ENCODE peak calls at places on chromosomes 1 and 21, in seven cellular contexts. V is small intestine, Q is stomach, Z is suprapubic skin, Y is dorsolateral prefrontal cortex, L is epithelial cell of prostate, G is fibroblast of lung. H is an unnamed sample.

GRCh38 chr1:159091547-159092397 is 15.2 kb upstream of the AIM2 start:
- DNase-seq in V (no peak), Q (no peak), Z (no peak), Y (no peak), L (no peak), G (peak), H (no peak)

GRCh38 chr1:21896026-21896425 is 41.1 kb downstream of the HSPG2 start:
- DNase-seq in V (no peak), Q (no peak), Z (no peak), Y (no peak), L (no peak), G (no peak), H (no peak)

GRCh38 chr1:40664167-40664537 is 1.3 kb downstream of the RIMS3 start:
- DNase-seq in V (no peak), Q (no peak), Z (no peak), Y (no peak), L (no peak), G (no peak), H (no peak)

GRCh38 chr1:41659159-41659495 is 174.6 kb upstream of the EDN2 start:
- DNase-seq in V (no peak), Q (no peak), Z (no peak), Y (no peak), L (no peak), G (no peak), H (no peak)

GRCh38 chr1:15952317-15953258 is 23.3 kb downstream of the ZBTB17 start:
- DNase-seq in V (no peak), Q (no peak), Z (no peak), Y (no peak), L (peak), G (peak), H (no peak)

GRCh38 chr1:115670476-115671175 is 28.9 kb downstream of the VANGL1 start:
- DNase-seq in V (peak), Q (no peak), Z (no peak), Y (no peak), L (no peak), G (peak), H (no peak)

GRCh38 chr1:221087919-221088318 is 208.7 kb downstream of the HLX start:
- DNase-seq in V (no peak), Q (no peak), Z (no peak), Y (no peak), L (no peak), G (peak), H (no peak)

GRCh38 chr1:26122988-26123973 is 11.7 kb downstream of the PDIK1L start:
- DNase-seq in V (peak), Q (no peak), Z (no peak), Y (no peak), L (no peak), G (no peak), H (no peak)

GRCh38 chr1:243729956-243730355 is 120.1 kb downstream of the AKT3 start:
- DNase-seq in V (no peak), Q (no peak), Z (no peak), Y (no peak), L (no peak), G (no peak), H (no peak)

GRCh38 chr1:145927916-145928647 is 798 bp upstream of the RBM8A start:
- DNase-seq in V (peak), Q (no peak), Z (no peak), Y (no peak), L (no peak), G (no peak), H (no peak)

GRCh38 chr1:74578101-74578500 is 65.7 kb upstream of the LRRC53 start:
- DNase-seq in V (no peak), Q (no peak), Z (no peak), Y (no peak), L (no peak), G (no peak), H (no peak)

GRCh38 chr1:101463195-101463594 is 226.4 kb downstream of the S1PR1 start:
- DNase-seq in V (no peak), Q (no peak), Z (no peak), Y (no peak), L (no peak), G (no peak), H (no peak)

GRCh38 chr1:227944066-227944930 is 3.4 kb downstream of the WNT9A start:
- DNase-seq in V (no peak), Q (peak), Z (peak), Y (no peak), L (no peak), G (peak), H (no peak)

GRCh38 chr21:31203371-31204054 is 140.5 kb downstream of the TIAM1 start:
- DNase-seq in V (no peak), Q (no peak), Z (no peak), Y (no peak), L (no peak), G (peak), H (no peak)

GRCh38 chr1:197614916-197615692 is 160.2 kb downstream of the DENND1B start:
- DNase-seq in V (peak), Q (peak), Z (no peak), Y (peak), L (no peak), G (peak), H (no peak)

GRCh38 chr1:221636967-221637366 is 104.9 kb downstream of the DUSP10 start:
- DNase-seq in V (no peak), Q (no peak), Z (no peak), Y (no peak), L (no peak), G (no peak), H (no peak)

GRCh38 chr1:190168116-190168515 is 309.5 kb downstream of the BRINP3 start:
- DNase-seq in V (no peak), Q (no peak), Z (no peak), Y (no peak), L (peak), G (peak), H (no peak)

GRCh38 chr1:41783189-41783639 is 135.5 kb downstream of the HIVEP3 start:
- DNase-seq in V (no peak), Q (no peak), Z (no peak), Y (peak), L (peak), G (peak), H (no peak)

GRCh38 chr1:68795956-68796355 is 299.1 kb upstream of the DEPDC1 start:
- DNase-seq in V (no peak), Q (no peak), Z (no peak), Y (no peak), L (no peak), G (no peak), H (no peak)

GRCh38 chr1:153977250-153978240 is at the start of gene JTB:
- DNase-seq in V (peak), Q (peak), Z (peak), Y (peak), L (no peak), G (peak), H (peak)

GRCh38 chr1:237834048-237834447 is 56.7 kb downstream of the ZP4 start:
- DNase-seq in V (no peak), Q (no peak), Z (no peak), Y (no peak), L (no peak), G (no peak), H (no peak)

GRCh38 chr1:17158961-17159360 is 39.7 kb upstream of the PADI2 start:
- DNase-seq in V (no peak), Q (no peak), Z (no peak), Y (no peak), L (no peak), G (no peak), H (no peak)

GRCh38 chr1:95384570-95384969 is 150.6 kb downstream of the RWDD3 start:
- DNase-seq in V (no peak), Q (no peak), Z (no peak), Y (no peak), L (no peak), G (peak), H (no peak)

GRCh38 chr1:199394856-199395255 is 632.7 kb upstream of the NR5A2 start:
- DNase-seq in V (no peak), Q (no peak), Z (no peak), Y (no peak), L (no peak), G (no peak), H (no peak)

GRCh38 chr1:162276493-162276892 is 100.2 kb downstream of the SPATA46 start:
- DNase-seq in V (peak), Q (no peak), Z (no peak), Y (no peak), L (no peak), G (peak), H (no peak)

GRCh38 chr1:161305872-161306519 is 3.8 kb downstream of the MPZ start:
- DNase-seq in V (peak), Q (peak), Z (peak), Y (peak), L (no peak), G (peak), H (peak)

GRCh38 chr1:23657659-23658275 is 33.8 kb upstream of the RPL11 start:
- DNase-seq in V (peak), Q (peak), Z (no peak), Y (no peak), L (no peak), G (peak), H (no peak)

DNA sequence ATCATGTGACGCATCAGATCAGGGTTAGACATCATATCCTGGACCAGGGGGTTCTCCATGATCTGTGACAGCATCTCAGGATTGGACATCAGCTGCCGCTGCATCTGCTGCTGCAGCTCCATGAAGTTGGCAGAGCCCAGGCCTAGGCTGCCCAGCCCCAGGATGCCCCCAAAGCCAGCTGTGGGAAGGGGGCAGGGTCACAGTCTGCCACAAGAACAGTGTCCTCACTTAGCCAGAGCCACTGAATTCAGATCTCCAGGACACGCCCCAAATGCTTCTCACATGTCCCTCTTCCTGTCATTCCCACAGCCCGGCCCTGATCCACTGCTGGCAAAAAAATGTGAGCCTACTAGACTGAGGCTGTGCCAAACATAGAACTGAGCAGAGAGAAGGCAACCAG is 3.2 kb downstream of the UBQLN4 start:
- DNase-seq in V (no peak), Q (no peak), Z (no peak), Y (no peak), L (no peak), G (no peak), H (peak)
- H3K27ac ChIP-seq in V (no peak), Q (no peak), Z (no peak), Y (peak), L (no peak), G (no peak), H (no peak)

GRCh38 chr21:45887121-45887611 is 94.4 kb upstream of the COL6A1 start:
- DNase-seq in V (no peak), Q (no peak), Z (no peak), Y (peak), L (no peak), G (peak), H (no peak)
- H3K27ac ChIP-seq in V (peak), Q (peak), Z (peak), Y (peak), L (no peak), G (no peak), H (peak)

DNA sequence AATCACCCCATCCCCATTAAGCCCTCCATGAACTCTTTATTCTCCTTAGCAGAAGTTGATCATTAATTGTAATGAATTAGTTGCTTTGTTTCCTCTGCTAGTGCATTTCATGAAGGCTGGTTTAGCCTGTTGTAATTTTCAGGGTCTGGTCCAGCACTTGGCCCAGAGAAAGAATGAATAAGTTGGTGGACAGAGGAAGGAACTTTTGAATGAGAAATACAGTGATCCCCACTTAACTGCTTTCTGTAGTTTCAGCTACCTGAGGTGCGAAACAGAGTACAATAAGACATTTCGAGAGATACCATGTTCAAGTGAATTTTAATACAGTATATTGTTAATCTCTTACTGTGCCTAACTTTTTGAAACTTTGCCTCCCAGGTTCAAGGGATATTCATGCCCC is 1.8 kb downstream of the SOAT1 start:
- DNase-seq in V (no peak), Q (no peak), Z (no peak), Y (no peak), L (no peak), G (no peak), H (no peak)
- H3K27ac ChIP-seq in V (peak), Q (peak), Z (peak), Y (no peak), L (peak), G (peak), H (no peak)

GRCh38 chr1:8370046-8370881 is 52.4 kb downstream of the SLC45A1 start:
- DNase-seq in V (peak), Q (no peak), Z (no peak), Y (no peak), L (no peak), G (no peak), H (no peak)
- H3K27ac ChIP-seq in V (peak), Q (peak), Z (peak), Y (peak), L (no peak), G (no peak), H (peak)

GRCh38 chr1:185478878-185479277 is 161.8 kb upstream of the IVNS1ABP start:
- DNase-seq in V (peak), Q (no peak), Z (no peak), Y (no peak), L (no peak), G (no peak), H (no peak)
- H3K27ac ChIP-seq in V (peak), Q (no peak), Z (no peak), Y (no peak), L (no peak), G (no peak), H (no peak)

DNA sequence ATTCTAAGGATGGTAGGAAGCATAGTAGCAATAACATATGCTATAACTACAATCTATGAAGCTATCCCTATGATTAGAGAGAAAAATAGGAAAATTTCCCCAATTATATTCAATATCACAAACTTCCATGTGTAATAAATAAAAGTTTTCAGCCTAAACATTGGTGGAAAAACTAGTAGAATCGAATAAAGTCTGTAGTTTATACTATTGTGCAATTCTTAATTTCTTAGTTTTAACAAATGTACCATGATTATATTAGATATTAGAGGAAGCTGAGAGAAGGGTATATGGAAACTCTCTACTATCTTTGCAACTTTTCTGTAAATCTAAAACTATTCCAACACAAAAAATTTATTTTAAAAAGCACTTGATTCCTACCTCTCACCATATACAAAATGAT is 13.8 kb upstream of the GFI1 start:
- DNase-seq in V (no peak), Q (no peak), Z (no peak), Y (no peak), L (no peak), G (no peak), H (no peak)
- H3K27ac ChIP-seq in V (no peak), Q (no peak), Z (no peak), Y (no peak), L (no peak), G (no peak), H (no peak)